ENCODE peak calls at places on chromosomes 11 and 22, in nine cellular contexts. K is A549, X is glutamatergic neuron, Z is right lobe of liver, U is lower lobe of right lung, R is psoas muscle, W is GM13977, F is testis, M is choroid plexus epithelial cell. B is an unnamed sample.
A peak's percentile ranks its signal among the peaks of the same experiment; 100 is the strongest.

GRCh38 chr11:65870706-65871681 is 1.6 kb downstream of the EFEMP2 start:
- DNase-seq in X (no peak), M (no peak), K (no peak), R (peak; percentile 60), F (no peak), W (no peak), U (peak; percentile 53), Z (no peak), B (peak; percentile 87)

GRCh38 chr11:73760066-73760679 is 701 bp downstream of the RAB6A start:
- DNase-seq in W (peak; percentile 34), M (peak; percentile 38), K (peak; percentile 59), Z (peak; percentile 57), F (peak; percentile 48), U (peak; percentile 65), X (peak; percentile 59), R (peak; percentile 54), B (no peak)

GRCh38 chr11:3178349-3178748 is 13.2 kb upstream of the OSBPL5 start:
- DNase-seq in M (peak; percentile 41), W (no peak), Z (no peak), K (no peak), R (no peak), U (no peak), X (no peak), F (no peak), B (no peak)

GRCh38 chr11:95426823-95427462 is 195.9 kb upstream of the SESN3 start:
- DNase-seq in Z (no peak), M (no peak), F (no peak), K (no peak), W (no peak), X (no peak), R (no peak), U (no peak), B (no peak)

GRCh38 chr22:28053871-28054621 is 135.0 kb upstream of the PITPNB start:
- DNase-seq in W (no peak), F (no peak), K (no peak), Z (no peak), U (no peak), M (peak; percentile 11), R (no peak), X (no peak), B (no peak)

GRCh38 chr22:37012262-37012904 is 6.9 kb downstream of the TST start:
- DNase-seq in W (no peak), U (no peak), K (no peak), R (peak; percentile 36), M (no peak), F (no peak), Z (peak; percentile 83), X (peak; percentile 9), B (no peak)

GRCh38 chr11:109946322-109946846 is 146.8 kb upstream of the ZC3H12C start:
- DNase-seq in Z (peak; percentile 76), W (peak; percentile 54), U (peak; percentile 88), F (peak; percentile 95), M (peak; percentile 99), X (peak; percentile 85), R (peak; percentile 83), K (peak; percentile 64), B (no peak)

GRCh38 chr11:50423208-50423607 is 390.5 kb downstream of the OR4C45 start:
- DNase-seq in X (no peak), W (no peak), Z (no peak), U (no peak), R (no peak), K (no peak), M (peak; percentile 1), F (no peak), B (no peak)

GRCh38 chr11:95068549-95068948 is 1.8 kb downstream of the SRSF8 start:
- DNase-seq in X (peak; percentile 57), M (peak; percentile 98), W (peak; percentile 69), R (peak; percentile 64), Z (peak; percentile 69), K (peak; percentile 53), F (peak; percentile 94), U (peak; percentile 82), B (no peak)

GRCh38 chr11:111745719-111746504 is 20.3 kb downstream of the PPP2R1B start:
- DNase-seq in U (no peak), W (no peak), M (peak; percentile 78), K (no peak), X (no peak), R (no peak), F (no peak), Z (no peak), B (no peak)

GRCh38 chr22:19720999-19721485 is 2.3 kb upstream of the GP1BB start:
- DNase-seq in U (no peak), F (no peak), K (no peak), X (no peak), W (no peak), M (no peak), R (no peak), Z (no peak), B (no peak)

GRCh38 chr11:58574851-58575250 is 805 bp downstream of the LPXN start:
- DNase-seq in F (no peak), W (no peak), Z (no peak), X (no peak), R (no peak), M (peak; percentile 10), K (no peak), U (no peak), B (no peak)

GRCh38 chr11:124612567-124613245 is 1.5 kb downstream of the PANX3 start:
- DNase-seq in F (no peak), K (no peak), X (no peak), Z (no peak), R (no peak), U (no peak), M (peak; percentile 48), W (no peak), B (no peak)

GRCh38 chr11:59523541-59523940 is 12.2 kb downstream of the OR4D9 start:
- DNase-seq in W (no peak), K (no peak), U (no peak), M (no peak), F (no peak), X (no peak), Z (no peak), R (no peak), B (no peak)

GRCh38 chr11:17738350-17739207 is 4.0 kb downstream of the KCNC1 start:
- DNase-seq in W (no peak), Z (no peak), U (no peak), F (no peak), K (no peak), X (peak; percentile 75), R (no peak), M (no peak), B (no peak)

GRCh38 chr11:105821366-105821765 is 200.7 kb downstream of the MSANTD4 start:
- DNase-seq in X (no peak), M (no peak), Z (no peak), K (no peak), W (no peak), R (no peak), U (no peak), F (no peak), B (no peak)

GRCh38 chr11:96794152-96794551 is 404.3 kb downstream of the JRKL start:
- DNase-seq in U (no peak), R (no peak), M (no peak), W (no peak), X (no peak), F (no peak), K (no peak), Z (no peak), B (no peak)

GRCh38 chr11:13883042-13883441 is 79.5 kb upstream of the SPON1 start:
- DNase-seq in W (no peak), Z (no peak), R (no peak), X (no peak), K (no peak), M (no peak), F (no peak), U (peak; percentile 77), B (no peak)

DNA sequence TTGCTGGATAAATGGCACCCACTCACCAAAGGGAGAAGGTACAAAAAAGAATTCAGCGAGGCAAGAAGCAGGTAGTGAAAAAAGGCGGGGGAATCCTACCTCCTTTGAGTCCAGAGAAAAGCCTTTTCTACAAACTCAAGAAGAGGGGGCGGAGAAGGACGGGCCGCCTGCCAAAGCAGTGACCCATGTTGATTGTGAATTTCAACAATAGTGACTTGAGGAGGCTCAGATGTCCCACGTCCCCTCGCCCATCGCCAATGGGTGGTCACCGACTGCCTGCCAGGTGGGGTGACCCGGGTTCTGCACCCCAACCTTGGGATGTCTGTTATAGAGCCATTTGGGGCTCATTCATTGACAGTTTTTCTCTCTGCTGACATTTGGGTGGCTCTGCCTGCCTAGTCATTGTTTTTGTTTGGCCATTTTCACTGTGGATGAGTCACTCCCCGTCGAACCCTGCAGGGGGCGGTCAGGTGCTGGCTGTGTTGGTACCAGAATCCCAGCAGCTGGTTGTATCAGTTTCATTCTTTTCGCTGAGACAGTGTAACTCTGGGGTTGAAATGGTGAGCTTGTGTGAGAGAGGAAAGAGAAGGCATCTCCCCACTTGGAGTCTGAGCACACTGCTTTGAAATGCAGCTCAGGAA is 163.4 kb upstream of the NCAM1 start:
- DNase-seq in U (no peak), F (peak; percentile 70), M (peak; percentile 64), R (no peak), K (no peak), W (peak; percentile 63), X (peak; percentile 72), Z (peak; percentile 46), B (no peak)
- TF ChIP-seq CTCF in U (peak; percentile 27), F (peak; percentile 55), M (peak; percentile 64), R (peak; percentile 33), K (no peak), W (peak; percentile 56), X (peak; percentile 65), Z (peak; percentile 55), B (peak; percentile 46)

GRCh38 chr11:20337526-20338154 is 25.9 kb upstream of the HTATIP2 start:
- DNase-seq in U (no peak), F (peak; percentile 25), X (peak; percentile 44), R (no peak), K (peak; percentile 38), Z (no peak), M (peak; percentile 64), W (peak; percentile 34), B (no peak)
- TF ChIP-seq CTCF in U (peak; percentile 9), F (no peak), X (peak; percentile 39), R (peak; percentile 30), K (peak; percentile 63), Z (peak; percentile 29), M (peak; percentile 71), W (peak; percentile 50), B (peak; percentile 87)

GRCh38 chr11:101439488-101439887 is 144.3 kb downstream of the TRPC6 start:
- DNase-seq in X (no peak), F (no peak), R (no peak), U (no peak), W (no peak), Z (no peak), M (no peak), K (no peak), B (no peak)
- TF ChIP-seq CTCF in X (no peak), F (no peak), R (no peak), U (no peak), W (no peak), Z (no peak), M (no peak), K (no peak), B (no peak)

DNA sequence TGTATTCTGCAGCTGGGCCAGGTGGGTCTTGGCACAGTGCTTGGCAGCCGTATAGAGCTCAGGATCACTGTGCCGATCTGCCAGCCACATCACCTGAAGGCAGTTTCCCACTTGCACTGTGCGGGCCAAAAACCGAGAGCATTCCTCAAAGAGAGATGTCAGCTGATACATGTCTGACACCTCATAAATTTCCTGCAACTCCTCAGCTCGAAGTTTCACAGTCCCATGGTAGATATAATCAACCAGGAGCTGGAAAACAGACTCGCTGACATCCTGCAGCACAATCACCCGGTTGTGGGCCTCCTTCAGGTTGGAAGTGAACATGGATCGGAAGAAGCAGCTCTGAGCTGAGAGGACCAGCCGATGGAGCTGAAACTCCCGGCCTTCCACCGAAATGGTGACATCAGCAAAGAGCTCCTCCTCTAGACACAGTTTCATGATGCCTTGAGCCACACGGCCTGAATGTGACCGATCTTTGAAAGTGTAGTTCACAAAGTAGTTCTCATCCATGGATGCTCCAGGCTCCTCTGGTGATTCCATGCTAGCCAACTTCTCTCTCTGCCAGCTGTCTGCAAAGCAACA is 1.2 kb downstream of the KBTBD4 start:
- DNase-seq in M (no peak), Z (no peak), F (no peak), X (no peak), U (peak; percentile 20), K (no peak), R (no peak), W (no peak), B (peak; percentile 41)
- TF ChIP-seq CTCF in M (no peak), Z (no peak), F (no peak), X (no peak), U (no peak), K (no peak), R (no peak), W (no peak), B (no peak)

B was measured in chondrocyte.